ENCODE peak calls at places on chromosomes 6 and 20, in eight cellular contexts. K is posterior cingulate gyrus, J is EL, M is activated T-cell treated with anti-CD3 and anti-CD28 coated beads for 4 hours, I is AG09309, O is transverse colon, A is cardiac fibroblast, T is psoas muscle. P is an unnamed sample.

GRCh38 chr6:61044011-61044410 is 1242.0 kb downstream of the KHDRBS2 start:
- DNase-seq in A (no peak), J (no peak), I (no peak), T (no peak), K (peak; percentile 56), O (no peak), M (no peak), P (no peak)

GRCh38 chr6:157381631-157382621 is 936 bp downstream of the ZDHHC14 start:
- DNase-seq in T (peak; percentile 61), I (no peak), O (peak; percentile 69), M (peak; percentile 46), K (peak; percentile 93), J (peak; percentile 70), A (peak; percentile 58), P (peak; percentile 77)

GRCh38 chr6:35776364-35777215 is at the start of gene CLPSL2:
- DNase-seq in J (peak; percentile 23), A (peak; percentile 33), M (no peak), I (no peak), O (no peak), K (peak; percentile 80), T (no peak), P (no peak)

GRCh38 chr6:90319044-90319443 is 22.4 kb upstream of the BACH2 start:
- DNase-seq in T (no peak), K (no peak), O (no peak), I (no peak), J (peak; percentile 26), A (peak; percentile 2), M (no peak), P (no peak)

GRCh38 chr6:14540276-14540675 is 422.7 kb downstream of the CD83 start:
- DNase-seq in J (no peak), I (no peak), A (peak; percentile 10), M (no peak), T (peak; percentile 53), O (no peak), K (no peak), P (no peak)

GRCh38 chr6:33692078-33692759 is 19.3 kb downstream of the UQCC2 start:
- DNase-seq in K (no peak), J (peak; percentile 84), O (no peak), T (no peak), I (no peak), A (peak; percentile 86), M (no peak), P (no peak)

GRCh38 chr6:170128346-170128745 is 162.5 kb downstream of the DLL1 start:
- DNase-seq in I (no peak), O (no peak), T (no peak), M (no peak), J (no peak), A (no peak), K (peak; percentile 40), P (peak; percentile 14)

GRCh38 chr6:49328051-49328450 is 135.0 kb downstream of the MMUT start:
- DNase-seq in K (no peak), T (no peak), M (no peak), O (no peak), J (no peak), I (no peak), A (peak; percentile 49), P (no peak)

GRCh38 chr6:78598966-78599365 is 268.4 kb upstream of the IRAK1BP1 start:
- DNase-seq in O (no peak), I (peak; percentile 69), A (peak; percentile 89), M (no peak), T (no peak), K (no peak), J (peak; percentile 99), P (no peak)

GRCh38 chr20:46350201-46350985 is 42.1 kb upstream of the CDH22 start:
- DNase-seq in O (peak; percentile 37), J (peak; percentile 89), A (peak; percentile 88), T (no peak), M (no peak), K (no peak), I (peak; percentile 55), P (no peak)

GRCh38 chr6:72784071-72784470 is 162.2 kb downstream of the KCNQ5 start:
- DNase-seq in M (no peak), O (no peak), I (no peak), K (no peak), J (peak; percentile 61), T (no peak), A (peak; percentile 17), P (no peak)

GRCh38 chr6:43020847-43021246 is 576 bp upstream of the RRP36 start:
- DNase-seq in J (peak; percentile 18), A (peak; percentile 24), T (no peak), I (no peak), O (no peak), K (no peak), M (no peak), P (no peak)

GRCh38 chr6:149716584-149716983 is 1.3 kb downstream of the LATS1 start:
- DNase-seq in J (peak; percentile 15), A (peak; percentile 23), O (no peak), M (no peak), T (no peak), I (no peak), K (no peak), P (no peak)

P was measured in sigmoid colon.